ENCODE peak calls at places on chromosomes 16 and 17, in four cellular contexts. S, J, I and W are unnamed samples.

GRCh38 chr16:11194913-11195312 is 61.1 kb downstream of the SOCS1 start:
- DNase-seq in S (no peak), J (no peak), I (no peak), W (no peak)

GRCh38 chr16:30069575-30070462 is 4.3 kb downstream of the ALDOA start:
- DNase-seq in S (peak), J (peak), I (no peak), W (no peak)

GRCh38 chr17:75940727-75941441 is at the start of gene FBF1:
- DNase-seq in S (peak), J (peak), I (peak), W (peak)

GRCh38 chr17:27529230-27529796 is 73.1 kb downstream of the KSR1 start:
- DNase-seq in S (peak), J (no peak), I (peak), W (no peak)

GRCh38 chr17:2085648-2085949 is 30.7 kb downstream of the HIC1 start:
- DNase-seq in S (peak), J (peak), I (peak), W (peak)

GRCh38 chr17:73595068-73595865 is 49.0 kb downstream of the SDK2 start:
- DNase-seq in S (peak), J (no peak), I (no peak), W (peak)

GRCh38 chr16:51544850-51545467 is 393.9 kb upstream of the SALL1 start:
- DNase-seq in S (no peak), J (no peak), I (no peak), W (no peak)

GRCh38 chr17:75048396-75048933 is 1.4 kb downstream of the KCTD2 start:
- DNase-seq in S (peak), J (no peak), I (peak), W (peak)

GRCh38 chr17:1365445-1366039 is 34.5 kb downstream of the YWHAE start:
- DNase-seq in S (peak), J (peak), I (peak), W (peak)

GRCh38 chr17:38879878-38880727 is 10.2 kb downstream of the LASP1 start:
- DNase-seq in S (peak), J (peak), I (peak), W (peak)

GRCh38 chr17:46870116-46870803 is 18.9 kb downstream of the WNT9B start:
- DNase-seq in S (no peak), J (no peak), I (no peak), W (no peak)

GRCh38 chr17:72305472-72305871 is 184.7 kb downstream of the SOX9 start:
- DNase-seq in S (no peak), J (no peak), I (no peak), W (no peak)

GRCh38 chr17:47651704-47652103 is 2.0 kb downstream of the KPNB1 start:
- DNase-seq in S (no peak), J (no peak), I (no peak), W (no peak)

GRCh38 chr16:22220714-22221113 is 14.6 kb downstream of the EEF2K start:
- DNase-seq in S (no peak), J (no peak), I (no peak), W (no peak)

GRCh38 chr16:20114356-20114755 is 40.7 kb upstream of the GPR139 start:
- DNase-seq in S (no peak), J (no peak), I (no peak), W (no peak)

GRCh38 chr16:22973451-22973991 is 159.6 kb downstream of the HS3ST2 start:
- DNase-seq in S (no peak), J (no peak), I (no peak), W (no peak)

GRCh38 chr16:55389426-55390073 is 65.5 kb downstream of the IRX6 start:
- DNase-seq in S (no peak), J (no peak), I (no peak), W (no peak)

GRCh38 chr17:47948706-47949196 is 7.4 kb downstream of the PNPO start:
- DNase-seq in S (no peak), J (no peak), I (no peak), W (no peak)

GRCh38 chr17:51258756-51259573 is 884 bp downstream of the MBTD1 start:
- DNase-seq in S (peak), J (peak), I (no peak), W (no peak)

DNA sequence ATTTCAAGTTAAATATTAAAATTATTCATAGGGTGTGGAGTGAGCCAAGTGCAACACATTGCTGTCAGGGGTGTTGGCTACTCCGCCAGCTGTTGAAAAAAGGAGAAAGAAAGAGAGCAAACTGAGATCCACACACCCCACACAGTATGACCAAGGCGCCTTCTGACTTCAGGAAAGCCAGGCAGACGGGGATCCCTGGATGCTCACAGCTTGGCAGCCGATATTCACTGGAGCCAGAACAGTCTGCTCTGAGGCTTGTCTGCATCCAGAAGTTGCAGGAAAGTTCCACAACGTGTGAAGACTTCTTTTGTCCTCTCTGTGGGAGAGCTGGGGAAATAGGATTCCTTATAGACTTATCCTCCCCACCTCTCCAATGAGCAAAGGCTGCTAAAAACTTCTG is 9.2 kb downstream of the CHD9NB start:
- DNase-seq in S (peak), J (no peak), I (peak), W (no peak)
- H3K4me3 ChIP-seq in S (no peak), J (no peak), I (peak), W (no peak)

GRCh38 chr16:66549284-66550131 is at the start of gene TK2:
- DNase-seq in S (peak), J (peak), I (no peak), W (peak)
- TF ChIP-seq CTCF in S (peak), J (no peak), I (peak), W (peak)

GRCh38 chr16:72013888-72014538 is 5.5 kb downstream of the DHODH start:
- DNase-seq in S (peak), J (no peak), I (no peak), W (no peak)
- H3K4me3 ChIP-seq in S (no peak), J (no peak), I (no peak), W (no peak)

GRCh38 chr16:1538804-1539520 is 5.5 kb downstream of the TMEM204 start:
- DNase-seq in S (no peak), J (no peak), I (no peak), W (no peak)
- TF ChIP-seq CTCF in S (no peak), J (no peak), I (no peak), W (no peak)

GRCh38 chr17:36837616-36838272 is 99.5 kb upstream of the LHX1 start:
- DNase-seq in S (no peak), J (no peak), I (no peak), W (no peak)

GRCh38 chr17:36839256-36839655 is 98.0 kb upstream of the LHX1 start:
- DNase-seq in S (no peak), J (no peak), I (no peak), W (no peak)

GRCh38 chr17:36842231-36842630 is 95.0 kb upstream of the LHX1 start:
- DNase-seq in S (no peak), J (no peak), I (no peak), W (no peak)

GRCh38 chr17:36844013-36844412 is 93.3 kb upstream of the LHX1 start:
- DNase-seq in S (no peak), J (no peak), I (no peak), W (no peak)

GRCh38 chr17:36840796-36841195 is 96.5 kb upstream of the LHX1 start:
- DNase-seq in S (no peak), J (no peak), I (no peak), W (no peak)
- H3K4me3 ChIP-seq in S (no peak), J (no peak), I (no peak), W (no peak)

GRCh38 chr17:20095366-20096080 is 86.4 kb downstream of the SPECC1 start:
- DNase-seq in S (peak), J (peak), I (peak), W (peak)
- TF ChIP-seq CTCF in S (peak), J (peak), I (peak), W (peak)

DNA sequence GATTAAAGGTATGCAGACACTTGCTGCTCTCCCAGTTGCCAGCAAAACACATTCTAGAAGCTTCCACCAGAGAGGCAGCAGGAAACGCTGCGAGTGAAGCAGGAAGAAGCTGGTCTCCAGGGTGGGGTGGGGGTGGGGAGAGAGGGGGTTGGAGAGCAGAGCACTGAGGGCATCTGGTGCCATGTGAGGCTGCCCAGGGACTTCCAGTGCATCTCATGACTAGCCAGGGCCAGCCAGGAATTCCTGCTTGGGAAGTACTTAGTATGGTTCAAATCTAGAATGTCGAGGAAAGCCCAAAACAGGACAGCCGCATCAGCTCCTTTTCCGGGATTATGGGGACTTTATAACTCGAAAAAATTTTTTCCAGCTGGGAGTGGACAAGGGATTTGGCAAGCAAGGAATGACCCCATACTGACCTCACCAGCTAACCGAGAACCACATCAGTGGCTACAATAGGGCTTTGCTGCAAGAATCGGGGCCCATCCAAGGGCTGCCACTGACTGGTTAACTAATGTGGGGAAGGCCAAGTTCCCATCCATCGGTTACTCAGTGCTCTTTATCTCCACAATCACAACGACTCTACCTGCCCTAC is 26.2 kb upstream of the AXIN2 start:
- DNase-seq in S (peak), J (no peak), I (peak), W (peak)
- H3K4me3 ChIP-seq in S (no peak), J (no peak), I (no peak), W (no peak)

GRCh38 chr16:88389191-88389590 is 6.4 kb downstream of the ZNF469 start:
- DNase-seq in S (no peak), J (no peak), I (no peak), W (no peak)

GRCh38 chr16:88387177-88387576 is 4.4 kb downstream of the ZNF469 start:
- DNase-seq in S (no peak), J (no peak), I (peak), W (peak)

GRCh38 chr16:88385831-88386815 is 3.4 kb downstream of the ZNF469 start:
- DNase-seq in S (no peak), J (no peak), I (no peak), W (no peak)

GRCh38 chr16:88389621-88390160 is 6.9 kb downstream of the ZNF469 start:
- DNase-seq in S (peak), J (no peak), I (peak), W (no peak)

DNA sequence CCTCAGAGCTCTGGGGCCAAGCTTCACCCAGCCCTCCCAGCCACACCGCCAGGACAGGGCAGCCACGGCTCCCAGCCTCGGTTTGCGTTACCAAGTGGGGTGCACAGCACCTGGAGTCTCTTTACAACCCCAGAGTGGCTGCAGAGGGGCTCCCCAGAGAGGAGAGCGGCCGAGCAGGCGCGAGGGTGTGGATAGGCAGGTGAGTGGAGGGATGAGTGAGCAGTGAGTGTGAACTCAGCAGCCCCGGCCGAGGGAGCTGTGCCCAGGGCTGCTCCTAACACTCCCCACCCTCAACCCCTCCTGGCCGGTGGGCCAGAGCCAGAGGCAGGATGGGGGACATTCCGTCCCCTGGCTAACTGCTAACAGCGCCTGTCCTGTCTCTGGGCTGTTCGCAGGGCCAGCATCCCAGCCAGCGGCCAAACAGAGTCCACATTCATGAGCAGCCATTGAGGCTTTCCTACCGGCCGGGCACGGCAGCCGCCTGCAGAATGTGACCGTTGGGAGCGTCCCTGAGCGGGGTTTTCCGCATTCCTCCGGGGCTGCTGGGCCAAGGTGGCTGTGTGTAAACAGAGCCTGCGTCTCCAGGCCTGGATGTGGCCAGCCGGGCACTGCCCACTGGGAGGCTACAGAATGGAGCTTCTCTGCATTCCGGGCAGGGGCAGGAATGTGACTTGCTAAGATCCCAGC is 5.3 kb downstream of the ZNF469 start:
- DNase-seq in S (no peak), J (no peak), I (no peak), W (peak)
- TF ChIP-seq CTCF in S (no peak), J (no peak), I (no peak), W (no peak)

DNA sequence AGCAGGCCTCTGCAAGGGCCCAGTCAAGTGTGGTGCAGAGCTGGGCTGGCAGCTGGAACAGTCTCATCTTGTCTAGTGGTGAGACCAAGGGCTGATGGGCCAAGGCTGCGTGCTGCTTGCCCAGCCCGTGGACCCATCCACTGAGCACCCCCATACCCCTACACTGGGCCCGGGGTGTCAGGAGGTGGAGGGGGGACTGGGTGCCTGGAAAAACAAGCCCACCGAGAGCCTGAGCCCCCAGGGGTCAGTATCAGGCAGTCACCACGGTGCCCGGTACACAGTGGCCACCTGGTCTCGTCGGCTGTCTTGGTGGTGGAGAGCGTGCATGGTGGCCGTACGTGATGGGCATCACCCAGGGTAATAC is 238.3 kb downstream of the SEC14L1 start:
- DNase-seq in S (no peak), J (no peak), I (no peak), W (no peak)
- H3K4me3 ChIP-seq in S (no peak), J (no peak), I (no peak), W (no peak)

GRCh38 chr17:30717290-30718098 is 107.0 kb downstream of the CRLF3 start:
- DNase-seq in S (no peak), J (no peak), I (no peak), W (no peak)
- TF ChIP-seq CTCF in S (no peak), J (no peak), I (no peak), W (no peak)